ENCODE peak calls at places on chromosomes 2 and 18, in six cellular contexts. B is endodermal cell, P is transverse colon, Z is lower lobe of right lung, G is pancreas, T is cardiac muscle cell. K is an unnamed sample.

GRCh38 chr18:35241523-35241804 is 630 bp downstream of the ZNF397 start:
- DNase-seq in B (no peak), P (no peak), Z (no peak), G (no peak), T (no peak), K (no peak)

GRCh38 chr2:174121178-174121577 is 127.2 kb downstream of the OLA1 start:
- DNase-seq in B (no peak), P (no peak), Z (no peak), G (no peak), T (no peak), K (no peak)

GRCh38 chr18:75250471-75250821 is 39.8 kb downstream of the TSHZ1 start:
- DNase-seq in B (no peak), P (no peak), Z (no peak), G (no peak), T (no peak), K (no peak)

GRCh38 chr2:74292752-74293151 is 50.5 kb downstream of the SLC4A5 start:
- DNase-seq in B (no peak), P (no peak), Z (no peak), G (no peak), T (no peak), K (peak; percentile 45)

GRCh38 chr18:9106800-9107574 is 4.5 kb downstream of the NDUFV2 start:
- DNase-seq in B (no peak), P (no peak), Z (no peak), G (no peak), T (no peak), K (no peak)

GRCh38 chr2:239315308-239315707 is 85.5 kb downstream of the HDAC4 start:
- DNase-seq in B (no peak), P (peak; percentile 6), Z (no peak), G (peak; percentile 1), T (no peak), K (no peak)

GRCh38 chr18:24022141-24022540 is 7.6 kb downstream of the TTC39C start:
- DNase-seq in B (no peak), P (no peak), Z (no peak), G (no peak), T (no peak), K (no peak)

GRCh38 chr2:207469380-207469779 is 60.4 kb upstream of the CREB1 start:
- DNase-seq in B (no peak), P (no peak), Z (no peak), G (no peak), T (no peak), K (no peak)

GRCh38 chr2:23330214-23330613 is 54.8 kb upstream of the KLHL29 start:
- DNase-seq in B (peak; percentile 94), P (no peak), Z (no peak), G (no peak), T (peak; percentile 60), K (peak; percentile 63)

GRCh38 chr2:65159921-65160320 is 30.0 kb upstream of the RAB1A start:
- DNase-seq in B (no peak), P (no peak), Z (no peak), G (peak; percentile 40), T (no peak), K (no peak)

GRCh38 chr2:37350034-37350433 is 5.6 kb downstream of the QPCT start:
- DNase-seq in B (no peak), P (peak; percentile 53), Z (no peak), G (peak; percentile 20), T (no peak), K (no peak)

GRCh38 chr2:146987996-146988395 is 856.8 kb upstream of the ACVR2A start:
- DNase-seq in B (no peak), P (no peak), Z (no peak), G (no peak), T (no peak), K (no peak)

GRCh38 chr2:205768815-205769493 is 86.7 kb downstream of the NRP2 start:
- DNase-seq in B (no peak), P (no peak), Z (no peak), G (no peak), T (no peak), K (no peak)

GRCh38 chr2:237682901-237683670 is 55.7 kb downstream of the LRRFIP1 start:
- DNase-seq in B (peak; percentile 32), P (peak; percentile 67), Z (peak; percentile 72), G (no peak), T (no peak), K (no peak)

GRCh38 chr18:11518788-11519685 is 90.4 kb upstream of the SLC35G4 start:
- DNase-seq in B (peak; percentile 92), P (peak; percentile 11), Z (no peak), G (peak; percentile 34), T (peak; percentile 78), K (peak; percentile 67)

GRCh38 chr2:173571021-173571821 is 216.5 kb downstream of the CDCA7 start:
- DNase-seq in B (peak; percentile 57), P (no peak), Z (no peak), G (peak; percentile 30), T (peak; percentile 52), K (peak; percentile 50)

GRCh38 chr18:37207343-37207742 is 358.3 kb downstream of the CELF4 start:
- DNase-seq in B (no peak), P (no peak), Z (no peak), G (no peak), T (no peak), K (no peak)

GRCh38 chr2:15040429-15041084 is 408.0 kb downstream of the LRATD1 start:
- DNase-seq in B (no peak), P (no peak), Z (no peak), G (no peak), T (no peak), K (no peak)

GRCh38 chr2:23475473-23475872 is 90.5 kb downstream of the KLHL29 start:
- DNase-seq in B (peak; percentile 75), P (no peak), Z (no peak), G (no peak), T (no peak), K (no peak)

GRCh38 chr2:121155502-121156056 is 129.4 kb downstream of the TFCP2L1 start:
- DNase-seq in B (no peak), P (peak; percentile 86), Z (peak; percentile 89), G (peak; percentile 91), T (no peak), K (peak; percentile 19)

GRCh38 chr2:10523406-10524189 is 75.5 kb upstream of the ODC1 start:
- DNase-seq in B (peak; percentile 13), P (no peak), Z (no peak), G (no peak), T (no peak), K (no peak)

GRCh38 chr2:2834105-2834504 is 503.0 kb upstream of the MYT1L start:
- DNase-seq in B (no peak), P (no peak), Z (no peak), G (no peak), T (no peak), K (no peak)

GRCh38 chr2:209476367-209477191 is 52.7 kb downstream of the MAP2 start:
- DNase-seq in B (no peak), P (no peak), Z (no peak), G (peak; percentile 24), T (peak; percentile 4), K (no peak)

GRCh38 chr2:28274911-28275685 is 117.6 kb upstream of the FOSL2 start:
- DNase-seq in B (peak; percentile 77), P (peak; percentile 82), Z (no peak), G (no peak), T (no peak), K (peak; percentile 27)

DNA sequence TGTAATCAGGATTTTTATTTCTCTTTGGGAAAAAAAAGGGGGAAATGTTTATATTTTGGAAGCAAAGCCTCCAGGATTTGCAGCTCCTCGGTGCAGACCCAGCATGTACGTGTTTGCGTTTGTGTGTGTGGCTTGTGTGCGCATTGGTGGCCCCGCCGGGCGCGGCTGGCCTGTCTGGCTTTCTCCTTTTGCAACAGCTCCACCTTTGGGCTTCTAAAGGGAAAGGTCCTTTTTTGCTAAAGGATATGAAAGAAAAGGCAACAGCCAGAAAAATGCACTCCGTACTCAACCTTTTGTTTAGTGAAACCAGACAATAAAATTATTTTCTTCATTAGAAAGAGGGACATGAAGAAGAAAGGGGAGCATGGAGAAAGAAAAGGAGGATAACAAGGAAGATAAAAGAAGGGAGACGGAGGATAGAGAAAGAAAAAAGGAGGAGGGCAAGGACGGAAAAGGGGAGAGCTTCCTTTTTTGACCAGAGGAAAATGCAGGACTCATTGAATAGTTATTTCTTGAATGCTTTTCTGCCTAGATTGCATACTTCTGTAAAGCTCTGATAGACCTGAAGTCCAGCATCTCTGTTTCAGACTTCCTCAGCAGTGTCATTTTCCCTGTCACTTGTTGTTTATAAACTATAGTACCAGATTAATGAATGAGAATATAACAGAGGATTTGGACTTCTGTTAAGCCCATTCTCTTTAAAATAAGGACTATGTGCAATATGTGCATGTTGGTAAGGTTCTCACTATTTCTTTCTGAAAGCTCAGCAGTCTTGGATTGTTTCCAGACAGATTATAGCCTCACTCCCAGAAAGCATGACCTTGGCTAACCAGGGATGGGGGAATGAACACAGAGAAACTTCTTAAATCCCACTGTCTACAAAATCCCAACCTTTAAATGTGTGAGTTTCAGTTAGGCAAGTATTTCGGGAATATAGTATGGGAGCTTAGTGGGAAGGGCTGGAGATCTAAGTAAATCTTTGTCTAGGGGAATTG is 563.1 kb upstream of the PIK3C3 start:
- DNase-seq in B (peak; percentile 89), P (peak; percentile 16), Z (peak; percentile 45), G (peak; percentile 17), T (peak; percentile 87), K (peak; percentile 43)
- TF ChIP-seq CTCF in B (peak; percentile 90), P (peak; percentile 17), Z (peak; percentile 37), G (no peak), T (peak; percentile 82), K (peak; percentile 24)

GRCh38 chr2:129927696-129928095 is 51.8 kb upstream of the RAB6C start:
- DNase-seq in B (no peak), P (no peak), Z (no peak), G (no peak), T (no peak), K (no peak)

GRCh38 chr2:129929321-129930290 is 49.9 kb upstream of the RAB6C start:
- DNase-seq in B (no peak), P (no peak), Z (no peak), G (no peak), T (no peak), K (no peak)

GRCh38 chr2:129935118-129935517 is 44.3 kb upstream of the RAB6C start:
- DNase-seq in B (peak; percentile 71), P (no peak), Z (no peak), G (no peak), T (no peak), K (peak; percentile 16)

GRCh38 chr2:129934044-129934822 is 45.2 kb upstream of the RAB6C start:
- DNase-seq in B (peak; percentile 68), P (no peak), Z (no peak), G (no peak), T (peak; percentile 23), K (no peak)

GRCh38 chr2:129930451-129930850 is 49.0 kb upstream of the RAB6C start:
- DNase-seq in B (no peak), P (no peak), Z (no peak), G (no peak), T (no peak), K (no peak)
- H3K27me3 ChIP-seq in B (peaks cover 5% of the 10 kb centered on the region), P (peaks cover 31% of the 10 kb centered on the region), Z (peaks cover 6% of the 10 kb centered on the region), G (no peaks in the 10 kb centered on the region), T (peaks cover 20% of the 10 kb centered on the region), K (no peaks in the 10 kb centered on the region)

GRCh38 chr2:47023332-47023731 is 107.7 kb upstream of the MCFD2 start:
- DNase-seq in B (no peak), P (no peak), Z (no peak), G (no peak), T (no peak), K (no peak)
- H3K36me3 ChIP-seq in B (no peaks in the 10 kb centered on the region), P (no peaks in the 10 kb centered on the region), Z (peaks cover 94% of the 10 kb centered on the region), G (no peaks in the 10 kb centered on the region), T (no peaks in the 10 kb centered on the region), K (peaks cover 1% of the 10 kb centered on the region)

DNA sequence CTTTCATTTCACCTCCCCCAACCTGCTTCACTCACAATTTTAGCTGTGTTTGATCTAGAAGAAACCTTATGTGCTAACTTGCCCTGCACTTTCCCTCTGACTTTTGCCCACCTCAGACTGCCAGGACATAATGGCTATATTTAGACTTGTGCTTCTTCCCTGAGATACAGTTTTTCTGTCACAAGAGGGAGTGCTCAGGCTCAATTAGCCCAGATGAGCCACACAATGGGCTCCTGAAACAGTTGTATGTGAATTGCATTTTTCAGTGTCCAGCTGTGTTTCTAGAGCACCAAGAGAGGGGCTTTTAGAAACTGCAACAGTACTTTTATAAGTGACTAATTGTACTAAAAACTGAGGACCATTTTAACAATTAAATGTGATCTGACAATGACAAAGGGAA is 109.6 kb downstream of the FSHR start:
- DNase-seq in B (peak; percentile 53), P (no peak), Z (no peak), G (no peak), T (peak; percentile 75), K (peak; percentile 18)
- TF ChIP-seq CTCF in B (peak; percentile 76), P (no peak), Z (no peak), G (no peak), T (peak; percentile 16), K (peak; percentile 43)